ENCODE peak calls at places on chromosomes 13 and 19, in six cellular contexts. One of them, this sample, is unnamed.

GRCh38 chr13:106755542-106755941 is 187.6 kb upstream of the ARGLU1 start:
- DNase-seq in cardiac muscle cell: no peak
- DNase-seq in ACHN: no peak
- DNase-seq in lower leg skin: no peak
- DNase-seq in COLO829: no peak
- DNase-seq in CD8-positive, alpha-beta T cell: no peak
- DNase-seq in this sample: no peak

GRCh38 chr19:44740351-44740824 is 8.1 kb upstream of the BCL3 start:
- DNase-seq in cardiac muscle cell: no peak
- DNase-seq in ACHN: no peak
- DNase-seq in lower leg skin: no peak
- DNase-seq in COLO829: no peak
- DNase-seq in CD8-positive, alpha-beta T cell: no peak
- DNase-seq in this sample: no peak

GRCh38 chr13:100247937-100248336 is 159.0 kb downstream of the PCCA start:
- DNase-seq in cardiac muscle cell: no peak
- DNase-seq in ACHN: no peak
- DNase-seq in lower leg skin: no peak
- DNase-seq in COLO829: no peak
- DNase-seq in CD8-positive, alpha-beta T cell: no peak
- DNase-seq in this sample: no peak

GRCh38 chr19:13981988-13982501 is 24.1 kb downstream of the RFX1 start:
- DNase-seq in cardiac muscle cell: no peak
- DNase-seq in ACHN: no peak
- DNase-seq in lower leg skin: no peak
- DNase-seq in COLO829: no peak
- DNase-seq in CD8-positive, alpha-beta T cell: no peak
- DNase-seq in this sample: no peak

GRCh38 chr13:99380921-99381645 is 73.9 kb upstream of the GPR183 start:
- DNase-seq in cardiac muscle cell: no peak
- DNase-seq in ACHN: no peak
- DNase-seq in lower leg skin: peak
- DNase-seq in COLO829: no peak
- DNase-seq in CD8-positive, alpha-beta T cell: peak
- DNase-seq in this sample: no peak

GRCh38 chr19:38693380-38694223 is 46.2 kb downstream of the ACTN4 start:
- DNase-seq in cardiac muscle cell: no peak
- DNase-seq in ACHN: peak
- DNase-seq in lower leg skin: no peak
- DNase-seq in COLO829: peak
- DNase-seq in CD8-positive, alpha-beta T cell: peak
- DNase-seq in this sample: no peak

GRCh38 chr13:112994084-112994780 is 25.2 kb downstream of the MCF2L start:
- DNase-seq in cardiac muscle cell: no peak
- DNase-seq in ACHN: no peak
- DNase-seq in lower leg skin: no peak
- DNase-seq in COLO829: no peak
- DNase-seq in CD8-positive, alpha-beta T cell: no peak
- DNase-seq in this sample: no peak

GRCh38 chr19:58408152-58409009 is at the start of gene ZNF584:
- DNase-seq in cardiac muscle cell: peak
- DNase-seq in ACHN: peak
- DNase-seq in lower leg skin: peak
- DNase-seq in COLO829: peak
- DNase-seq in CD8-positive, alpha-beta T cell: peak
- DNase-seq in this sample: peak

GRCh38 chr13:87123987-87124784 is 547.0 kb upstream of the SLITRK5 start:
- DNase-seq in cardiac muscle cell: peak
- DNase-seq in ACHN: peak
- DNase-seq in lower leg skin: peak
- DNase-seq in COLO829: peak
- DNase-seq in CD8-positive, alpha-beta T cell: no peak
- DNase-seq in this sample: peak

GRCh38 chr13:31192306-31192705 is 7.5 kb upstream of the B3GLCT start:
- DNase-seq in cardiac muscle cell: no peak
- DNase-seq in ACHN: no peak
- DNase-seq in lower leg skin: no peak
- DNase-seq in COLO829: no peak
- DNase-seq in CD8-positive, alpha-beta T cell: no peak
- DNase-seq in this sample: no peak

GRCh38 chr19:9456018-9456689 is 20.8 kb upstream of the ZNF266 start:
- DNase-seq in cardiac muscle cell: no peak
- DNase-seq in ACHN: no peak
- DNase-seq in lower leg skin: no peak
- DNase-seq in COLO829: no peak
- DNase-seq in CD8-positive, alpha-beta T cell: no peak
- DNase-seq in this sample: no peak

GRCh38 chr19:1247747-1248453 is 483 bp upstream of the MIDN start:
- DNase-seq in cardiac muscle cell: no peak
- DNase-seq in ACHN: peak
- DNase-seq in lower leg skin: peak
- DNase-seq in COLO829: no peak
- DNase-seq in CD8-positive, alpha-beta T cell: peak
- DNase-seq in this sample: peak

GRCh38 chr13:73223372-73223781 is 164.6 kb downstream of the KLF5 start:
- DNase-seq in cardiac muscle cell: no peak
- DNase-seq in ACHN: no peak
- DNase-seq in lower leg skin: no peak
- DNase-seq in COLO829: peak
- DNase-seq in CD8-positive, alpha-beta T cell: no peak
- DNase-seq in this sample: no peak

GRCh38 chr19:41541990-41542584 is 33.9 kb upstream of the CEACAM21 start:
- DNase-seq in cardiac muscle cell: peak
- DNase-seq in ACHN: peak
- DNase-seq in lower leg skin: no peak
- DNase-seq in COLO829: no peak
- DNase-seq in CD8-positive, alpha-beta T cell: peak
- DNase-seq in this sample: no peak